ENCODE peak calls at places on chromosomes 1 and 21, in five cellular contexts. One of them, this sample, is unnamed.
A peak's percentile ranks its signal among the peaks of the same experiment; 100 is the strongest.

GRCh38 chr1:179447489-179447888 is 81.7 kb downstream of the AXDND1 start:
- DNase-seq in cardiac muscle cell: peak; percentile 1
- DNase-seq in adrenal gland: no peak
- DNase-seq in mammary epithelial cell: peak; percentile 4
- DNase-seq in PC-9: no peak
- DNase-seq in this sample: no peak

GRCh38 chr1:211705439-211706205 is 30.2 kb upstream of the NEK2 start:
- DNase-seq in mammary epithelial cell: peak; percentile 78
- DNase-seq in PC-9: peak; percentile 58
- DNase-seq in cardiac muscle cell: no peak
- DNase-seq in adrenal gland: no peak
- DNase-seq in this sample: no peak

GRCh38 chr21:44907966-44908364 is 12.7 kb downstream of the ITGB2 start:
- DNase-seq in mammary epithelial cell: no peak
- DNase-seq in cardiac muscle cell: no peak
- DNase-seq in adrenal gland: no peak
- DNase-seq in PC-9: no peak
- DNase-seq in this sample: no peak

GRCh38 chr1:11576109-11576875 is 77.9 kb downstream of the FBXO2 start:
- DNase-seq in cardiac muscle cell: no peak
- DNase-seq in PC-9: no peak
- DNase-seq in adrenal gland: no peak
- DNase-seq in mammary epithelial cell: no peak
- DNase-seq in this sample: no peak

GRCh38 chr1:22806584-22806983 is 95.9 kb downstream of the EPHB2 start:
- DNase-seq in cardiac muscle cell: no peak
- DNase-seq in PC-9: no peak
- DNase-seq in adrenal gland: no peak
- DNase-seq in mammary epithelial cell: no peak
- DNase-seq in this sample: no peak

GRCh38 chr1:160752926-160753325 is 13.9 kb downstream of the SLAMF7 start:
- DNase-seq in mammary epithelial cell: no peak
- DNase-seq in adrenal gland: no peak
- DNase-seq in cardiac muscle cell: no peak
- DNase-seq in PC-9: no peak
- DNase-seq in this sample: no peak

GRCh38 chr1:10730985-10731384 is 65.5 kb downstream of the CASZ1 start:
- DNase-seq in mammary epithelial cell: peak; percentile 86
- DNase-seq in PC-9: peak; percentile 18
- DNase-seq in adrenal gland: no peak
- DNase-seq in cardiac muscle cell: no peak
- DNase-seq in this sample: no peak

GRCh38 chr1:47906009-47906432 is 91.2 kb downstream of the TRABD2B start:
- DNase-seq in adrenal gland: peak; percentile 38
- DNase-seq in PC-9: no peak
- DNase-seq in mammary epithelial cell: peak; percentile 75
- DNase-seq in cardiac muscle cell: no peak
- DNase-seq in this sample: no peak

GRCh38 chr1:65955503-65955902 is 162.8 kb downstream of the PDE4B start:
- DNase-seq in adrenal gland: no peak
- DNase-seq in PC-9: no peak
- DNase-seq in mammary epithelial cell: no peak
- DNase-seq in cardiac muscle cell: no peak
- DNase-seq in this sample: no peak

GRCh38 chr1:97778718-97779117 is 142.1 kb downstream of the DPYD start:
- DNase-seq in cardiac muscle cell: no peak
- DNase-seq in PC-9: no peak
- DNase-seq in adrenal gland: no peak
- DNase-seq in mammary epithelial cell: no peak
- DNase-seq in this sample: no peak

GRCh38 chr1:150622219-150622975 is 7.0 kb downstream of the ENSA start:
- DNase-seq in adrenal gland: no peak
- DNase-seq in PC-9: no peak
- DNase-seq in mammary epithelial cell: no peak
- DNase-seq in cardiac muscle cell: no peak
- DNase-seq in this sample: no peak

GRCh38 chr1:76106719-76107235 is 32.2 kb downstream of the ST6GALNAC3 start:
- DNase-seq in mammary epithelial cell: no peak
- DNase-seq in PC-9: no peak
- DNase-seq in cardiac muscle cell: no peak
- DNase-seq in adrenal gland: no peak
- DNase-seq in this sample: no peak

GRCh38 chr1:25906644-25907300 is 553 bp upstream of the STMN1 start:
- DNase-seq in PC-9: no peak
- DNase-seq in mammary epithelial cell: no peak
- DNase-seq in adrenal gland: no peak
- DNase-seq in cardiac muscle cell: peak; percentile 28
- DNase-seq in this sample: peak; percentile 21

GRCh38 chr1:235999259-235999925 is 65.5 kb downstream of the NID1 start:
- DNase-seq in mammary epithelial cell: peak; percentile 97
- DNase-seq in adrenal gland: no peak
- DNase-seq in PC-9: peak; percentile 55
- DNase-seq in cardiac muscle cell: no peak
- DNase-seq in this sample: peak; percentile 85

GRCh38 chr1:32042330-32042729 is 28.7 kb downstream of the KHDRBS1 start:
- DNase-seq in adrenal gland: no peak
- DNase-seq in PC-9: no peak
- DNase-seq in mammary epithelial cell: no peak
- DNase-seq in cardiac muscle cell: no peak
- DNase-seq in this sample: no peak
- H3K36me3 ChIP-seq in adrenal gland: peaks cover 76% of the 10 kb centered on the region
- H3K36me3 ChIP-seq in PC-9: peaks cover 64% of the 10 kb centered on the region
- H3K36me3 ChIP-seq in mammary epithelial cell: peaks cover 67% of the 10 kb centered on the region
- H3K36me3 ChIP-seq in cardiac muscle cell: peaks cover 63% of the 10 kb centered on the region
- H3K36me3 ChIP-seq in this sample: peaks cover 65% of the 10 kb centered on the region

GRCh38 chr1:9603766-9604753 is 15.3 kb downstream of the TMEM201 start:
- DNase-seq in adrenal gland: peak; percentile 16
- DNase-seq in mammary epithelial cell: no peak
- DNase-seq in cardiac muscle cell: no peak
- DNase-seq in PC-9: no peak
- DNase-seq in this sample: no peak

GRCh38 chr1:9607352-9607751 is 18.6 kb downstream of the TMEM201 start:
- DNase-seq in PC-9: no peak
- DNase-seq in adrenal gland: peak; percentile 17
- DNase-seq in cardiac muscle cell: no peak
- DNase-seq in mammary epithelial cell: no peak
- DNase-seq in this sample: no peak

GRCh38 chr1:9606458-9606857 is 17.7 kb downstream of the TMEM201 start:
- DNase-seq in mammary epithelial cell: no peak
- DNase-seq in PC-9: no peak
- DNase-seq in adrenal gland: peak; percentile 24
- DNase-seq in cardiac muscle cell: no peak
- DNase-seq in this sample: no peak

GRCh38 chr1:9605946-9606455 is 17.3 kb downstream of the TMEM201 start:
- DNase-seq in mammary epithelial cell: no peak
- DNase-seq in PC-9: no peak
- DNase-seq in cardiac muscle cell: no peak
- DNase-seq in adrenal gland: peak; percentile 14
- DNase-seq in this sample: no peak

DNA sequence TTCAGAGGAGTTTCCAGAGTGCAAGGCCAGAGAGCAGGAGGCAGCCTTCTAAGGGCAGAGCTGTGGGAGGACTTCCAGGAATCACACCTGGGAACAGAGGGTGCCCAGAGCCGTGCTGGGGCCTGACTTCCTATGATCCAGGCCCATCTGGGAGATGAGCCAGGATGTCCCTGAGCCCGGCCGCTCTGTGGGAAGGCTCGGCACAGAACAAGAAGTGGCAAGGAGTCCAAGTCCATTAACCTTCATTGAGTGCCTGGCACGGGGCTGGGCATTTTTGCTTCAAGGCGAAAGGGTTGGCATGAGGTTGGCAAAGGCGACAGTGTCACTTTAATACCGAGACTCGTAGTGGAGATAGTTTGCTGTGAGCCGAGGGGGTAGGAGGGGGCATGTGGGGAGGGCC is 18.2 kb downstream of the TMEM201 start:
- DNase-seq in adrenal gland: peak; percentile 75
- DNase-seq in PC-9: no peak
- DNase-seq in mammary epithelial cell: no peak
- DNase-seq in cardiac muscle cell: no peak
- DNase-seq in this sample: no peak
- H3K36me3 ChIP-seq in adrenal gland: peaks cover 13% of the 10 kb centered on the region
- H3K36me3 ChIP-seq in PC-9: no peaks in the 10 kb centered on the region
- H3K36me3 ChIP-seq in mammary epithelial cell: peaks cover 3% of the 10 kb centered on the region
- H3K36me3 ChIP-seq in cardiac muscle cell: peaks cover 23% of the 10 kb centered on the region
- H3K36me3 ChIP-seq in this sample: no peaks in the 10 kb centered on the region

GRCh38 chr1:114390960-114391359 is 120.0 kb downstream of the TRIM33 start:
- DNase-seq in cardiac muscle cell: no peak
- DNase-seq in mammary epithelial cell: no peak
- DNase-seq in adrenal gland: no peak
- DNase-seq in PC-9: no peak
- DNase-seq in this sample: no peak

GRCh38 chr1:114384922-114385321 is 126.1 kb downstream of the TRIM33 start:
- DNase-seq in PC-9: no peak
- DNase-seq in cardiac muscle cell: no peak
- DNase-seq in adrenal gland: no peak
- DNase-seq in mammary epithelial cell: no peak
- DNase-seq in this sample: no peak

GRCh38 chr1:114388432-114389003 is 122.5 kb downstream of the TRIM33 start:
- DNase-seq in PC-9: no peak
- DNase-seq in mammary epithelial cell: no peak
- DNase-seq in cardiac muscle cell: peak; percentile 29
- DNase-seq in adrenal gland: no peak
- DNase-seq in this sample: no peak

GRCh38 chr1:114386129-114387037 is 124.6 kb downstream of the TRIM33 start:
- DNase-seq in PC-9: no peak
- DNase-seq in mammary epithelial cell: no peak
- DNase-seq in adrenal gland: no peak
- DNase-seq in cardiac muscle cell: no peak
- DNase-seq in this sample: no peak

DNA sequence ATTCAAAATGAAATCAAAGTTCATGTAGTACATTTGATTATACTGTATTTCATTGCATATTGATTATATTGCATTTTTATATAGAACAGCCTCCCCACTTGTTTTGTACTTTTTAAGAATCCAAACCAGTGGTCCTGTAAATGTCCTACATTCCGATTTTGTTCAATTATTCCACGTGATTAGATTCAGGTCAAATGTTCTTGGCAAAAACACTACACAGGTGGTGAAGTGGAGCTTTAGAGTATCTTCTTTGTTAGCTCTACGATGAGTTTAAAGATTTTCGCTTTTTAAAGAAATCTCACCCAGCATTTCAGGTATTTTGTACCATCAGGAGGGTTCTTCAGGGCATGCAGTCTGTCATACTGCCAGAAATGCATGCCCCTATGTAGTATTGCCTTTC is 120.6 kb downstream of the TRIM33 start:
- DNase-seq in adrenal gland: no peak
- DNase-seq in cardiac muscle cell: no peak
- DNase-seq in mammary epithelial cell: no peak
- DNase-seq in PC-9: no peak
- DNase-seq in this sample: no peak
- H3K36me3 ChIP-seq in adrenal gland: no peaks in the 10 kb centered on the region
- H3K36me3 ChIP-seq in cardiac muscle cell: no peaks in the 10 kb centered on the region
- H3K36me3 ChIP-seq in mammary epithelial cell: peaks cover 7% of the 10 kb centered on the region
- H3K36me3 ChIP-seq in PC-9: peaks cover 21% of the 10 kb centered on the region
- H3K36me3 ChIP-seq in this sample: peaks cover 17% of the 10 kb centered on the region

DNA sequence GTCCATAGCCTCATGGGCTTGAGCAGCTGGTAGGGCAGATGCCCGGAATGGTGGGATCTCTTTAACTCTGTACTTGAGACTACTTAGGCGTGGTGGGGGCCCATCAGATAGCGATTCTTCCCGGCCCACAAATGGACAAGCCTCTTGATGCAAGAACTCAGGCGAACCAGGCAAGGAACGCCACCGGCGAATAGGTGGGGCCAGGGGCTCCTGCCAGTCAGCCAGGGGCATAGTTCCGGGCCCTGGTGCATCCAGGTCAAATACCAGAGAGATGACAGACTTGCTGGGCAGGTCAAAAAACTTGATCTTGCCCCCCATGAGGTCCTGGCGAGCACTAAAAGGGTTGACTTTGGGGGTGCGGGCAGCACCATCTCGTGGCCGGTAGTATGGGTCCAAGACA is 4.8 kb upstream of the MUTYH start:
- DNase-seq in mammary epithelial cell: no peak
- DNase-seq in PC-9: no peak
- DNase-seq in adrenal gland: no peak
- DNase-seq in cardiac muscle cell: no peak
- DNase-seq in this sample: no peak
- H3K36me3 ChIP-seq in mammary epithelial cell: peaks cover 16% of the 10 kb centered on the region
- H3K36me3 ChIP-seq in PC-9: peaks cover 15% of the 10 kb centered on the region
- H3K36me3 ChIP-seq in adrenal gland: peaks cover 38% of the 10 kb centered on the region
- H3K36me3 ChIP-seq in cardiac muscle cell: peaks cover 14% of the 10 kb centered on the region
- H3K36me3 ChIP-seq in this sample: peaks cover 32% of the 10 kb centered on the region

GRCh38 chr1:90023691-90024090 is 28.8 kb downstream of the ZNF326 start:
- DNase-seq in adrenal gland: no peak
- DNase-seq in PC-9: no peak
- DNase-seq in mammary epithelial cell: no peak
- DNase-seq in cardiac muscle cell: no peak
- DNase-seq in this sample: no peak
- H3K36me3 ChIP-seq in adrenal gland: peaks cover 76% of the 10 kb centered on the region
- H3K36me3 ChIP-seq in PC-9: peaks cover 92% of the 10 kb centered on the region
- H3K36me3 ChIP-seq in mammary epithelial cell: peaks cover 62% of the 10 kb centered on the region
- H3K36me3 ChIP-seq in cardiac muscle cell: peaks cover 76% of the 10 kb centered on the region
- H3K36me3 ChIP-seq in this sample: peaks cover 63% of the 10 kb centered on the region

GRCh38 chr1:244850896-244851295 is 13.4 kb downstream of the HNRNPU start:
- DNase-seq in adrenal gland: no peak
- DNase-seq in cardiac muscle cell: no peak
- DNase-seq in mammary epithelial cell: no peak
- DNase-seq in PC-9: no peak
- DNase-seq in this sample: no peak

GRCh38 chr1:244846653-244847052 is 11.2 kb downstream of the COX20 start:
- DNase-seq in adrenal gland: no peak
- DNase-seq in cardiac muscle cell: no peak
- DNase-seq in mammary epithelial cell: no peak
- DNase-seq in PC-9: no peak
- DNase-seq in this sample: no peak

GRCh38 chr1:244851546-244852231 is 12.7 kb downstream of the HNRNPU start:
- DNase-seq in adrenal gland: peak; percentile 52
- DNase-seq in PC-9: no peak
- DNase-seq in mammary epithelial cell: no peak
- DNase-seq in cardiac muscle cell: no peak
- DNase-seq in this sample: no peak

GRCh38 chr1:244850099-244850852 is 14.1 kb downstream of the HNRNPU start:
- DNase-seq in cardiac muscle cell: no peak
- DNase-seq in PC-9: no peak
- DNase-seq in mammary epithelial cell: no peak
- DNase-seq in adrenal gland: no peak
- DNase-seq in this sample: no peak

DNA sequence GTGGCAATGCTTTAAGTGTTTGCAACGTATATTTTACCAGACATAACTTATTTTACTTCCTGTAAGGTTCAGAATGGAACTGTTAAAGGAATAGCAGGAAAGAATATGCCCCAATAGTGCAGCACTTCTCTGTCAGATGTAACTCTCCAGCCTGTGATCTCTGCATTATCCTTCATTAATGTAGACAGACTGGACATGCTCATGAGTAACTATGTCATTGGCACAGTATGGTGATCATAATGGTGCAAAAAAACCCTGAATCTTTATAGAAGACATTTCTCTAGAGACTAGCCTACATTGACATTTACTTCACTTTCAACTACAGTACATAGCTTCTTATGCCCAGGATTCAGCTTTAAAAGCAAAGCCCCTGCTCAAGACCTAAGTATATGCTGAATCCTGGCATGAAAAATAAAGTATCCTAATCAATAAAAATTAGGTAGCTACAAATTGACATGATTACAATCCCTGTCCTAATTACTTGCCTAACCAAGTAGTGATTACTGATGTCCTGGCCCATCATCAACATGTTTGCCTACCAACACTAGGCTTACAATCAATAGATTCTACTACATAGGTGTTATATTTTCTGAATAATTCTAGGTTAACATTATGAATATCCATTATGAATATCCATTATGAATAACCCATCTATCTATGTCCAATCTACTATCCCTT is 13.9 kb downstream of the COX20 start:
- DNase-seq in mammary epithelial cell: no peak
- DNase-seq in cardiac muscle cell: no peak
- DNase-seq in adrenal gland: no peak
- DNase-seq in PC-9: no peak
- DNase-seq in this sample: no peak
- H3K36me3 ChIP-seq in mammary epithelial cell: peaks cover 66% of the 10 kb centered on the region
- H3K36me3 ChIP-seq in cardiac muscle cell: peaks cover 95% of the 10 kb centered on the region
- H3K36me3 ChIP-seq in adrenal gland: peaks cover 62% of the 10 kb centered on the region
- H3K36me3 ChIP-seq in PC-9: peaks cover 68% of the 10 kb centered on the region
- H3K36me3 ChIP-seq in this sample: peaks cover 58% of the 10 kb centered on the region